ENCODE peak calls at places on chromosomes 5 and 9, in eight cellular contexts. One of them, this sample, is unnamed.

GRCh38 chr5:43609752-43610151 is 6.8 kb downstream of the NNT start:
- DNase-seq in cardiac fibroblast: no peak
- DNase-seq in EH: peak; percentile 4
- DNase-seq in PC-3: peak; percentile 30
- DNase-seq in fibroblast of lung: no peak
- DNase-seq in Right ventricle myocardium inferior: no peak
- DNase-seq in brain microvascular endothelial cell: no peak
- DNase-seq in stimulated activated CD4-positive, alpha-beta T cell treated with anti-CD3 and anti-CD28 coated beads, Interleukin-1b, Interleukin-23, amount 100 ng/mL, for 4 hours: no peak
- DNase-seq in this sample: no peak

GRCh38 chr5:56759521-56759920 is 55.8 kb upstream of the MAP3K1 start:
- DNase-seq in cardiac fibroblast: no peak
- DNase-seq in EH: no peak
- DNase-seq in PC-3: peak; percentile 14
- DNase-seq in fibroblast of lung: no peak
- DNase-seq in Right ventricle myocardium inferior: no peak
- DNase-seq in brain microvascular endothelial cell: no peak
- DNase-seq in stimulated activated CD4-positive, alpha-beta T cell treated with anti-CD3 and anti-CD28 coated beads, Interleukin-1b, Interleukin-23, amount 100 ng/mL, for 4 hours: no peak
- DNase-seq in this sample: no peak

GRCh38 chr5:69502375-69503143 is 10.0 kb downstream of the OCLN start:
- DNase-seq in cardiac fibroblast: peak; percentile 83
- DNase-seq in EH: peak; percentile 70
- DNase-seq in PC-3: peak; percentile 42
- DNase-seq in fibroblast of lung: peak; percentile 86
- DNase-seq in Right ventricle myocardium inferior: no peak
- DNase-seq in brain microvascular endothelial cell: peak; percentile 53
- DNase-seq in stimulated activated CD4-positive, alpha-beta T cell treated with anti-CD3 and anti-CD28 coated beads, Interleukin-1b, Interleukin-23, amount 100 ng/mL, for 4 hours: no peak
- DNase-seq in this sample: no peak

GRCh38 chr5:55427157-55427556 is 107.6 kb downstream of the PLPP1 start:
- DNase-seq in cardiac fibroblast: peak; percentile 58
- DNase-seq in EH: peak; percentile 89
- DNase-seq in PC-3: peak; percentile 13
- DNase-seq in fibroblast of lung: peak; percentile 87
- DNase-seq in Right ventricle myocardium inferior: no peak
- DNase-seq in brain microvascular endothelial cell: peak; percentile 68
- DNase-seq in stimulated activated CD4-positive, alpha-beta T cell treated with anti-CD3 and anti-CD28 coated beads, Interleukin-1b, Interleukin-23, amount 100 ng/mL, for 4 hours: no peak
- DNase-seq in this sample: no peak

GRCh38 chr9:8845808-8846207 is 1046.2 kb upstream of the DMAC1 start:
- DNase-seq in cardiac fibroblast: no peak
- DNase-seq in EH: no peak
- DNase-seq in PC-3: no peak
- DNase-seq in fibroblast of lung: no peak
- DNase-seq in Right ventricle myocardium inferior: no peak
- DNase-seq in brain microvascular endothelial cell: no peak
- DNase-seq in stimulated activated CD4-positive, alpha-beta T cell treated with anti-CD3 and anti-CD28 coated beads, Interleukin-1b, Interleukin-23, amount 100 ng/mL, for 4 hours: no peak
- DNase-seq in this sample: no peak

GRCh38 chr5:17951392-17952169 is 317.3 kb downstream of the TAF11L14 start:
- DNase-seq in cardiac fibroblast: no peak
- DNase-seq in EH: no peak
- DNase-seq in PC-3: peak; percentile 98
- DNase-seq in fibroblast of lung: no peak
- DNase-seq in Right ventricle myocardium inferior: no peak
- DNase-seq in brain microvascular endothelial cell: no peak
- DNase-seq in stimulated activated CD4-positive, alpha-beta T cell treated with anti-CD3 and anti-CD28 coated beads, Interleukin-1b, Interleukin-23, amount 100 ng/mL, for 4 hours: no peak
- DNase-seq in this sample: no peak

GRCh38 chr5:133232911-133233310 is 181.1 kb downstream of the HSPA4 start:
- DNase-seq in cardiac fibroblast: no peak
- DNase-seq in EH: no peak
- DNase-seq in PC-3: no peak
- DNase-seq in fibroblast of lung: no peak
- DNase-seq in Right ventricle myocardium inferior: no peak
- DNase-seq in brain microvascular endothelial cell: no peak
- DNase-seq in stimulated activated CD4-positive, alpha-beta T cell treated with anti-CD3 and anti-CD28 coated beads, Interleukin-1b, Interleukin-23, amount 100 ng/mL, for 4 hours: no peak
- DNase-seq in this sample: no peak

GRCh38 chr5:116861097-116861496 is 286.5 kb upstream of the SEMA6A start:
- DNase-seq in cardiac fibroblast: no peak
- DNase-seq in EH: no peak
- DNase-seq in PC-3: no peak
- DNase-seq in fibroblast of lung: no peak
- DNase-seq in Right ventricle myocardium inferior: no peak
- DNase-seq in brain microvascular endothelial cell: no peak
- DNase-seq in stimulated activated CD4-positive, alpha-beta T cell treated with anti-CD3 and anti-CD28 coated beads, Interleukin-1b, Interleukin-23, amount 100 ng/mL, for 4 hours: no peak
- DNase-seq in this sample: no peak

GRCh38 chr5:172713113-172713808 is 57.7 kb downstream of the DUSP1 start:
- DNase-seq in cardiac fibroblast: peak; percentile 46
- DNase-seq in EH: peak; percentile 45
- DNase-seq in PC-3: peak; percentile 48
- DNase-seq in fibroblast of lung: no peak
- DNase-seq in Right ventricle myocardium inferior: peak; percentile 78
- DNase-seq in brain microvascular endothelial cell: no peak
- DNase-seq in stimulated activated CD4-positive, alpha-beta T cell treated with anti-CD3 and anti-CD28 coated beads, Interleukin-1b, Interleukin-23, amount 100 ng/mL, for 4 hours: peak; percentile 72
- DNase-seq in this sample: peak; percentile 77

GRCh38 chr9:33661186-33661585 is 134.2 kb upstream of the PRSS3 start:
- DNase-seq in cardiac fibroblast: no peak
- DNase-seq in EH: no peak
- DNase-seq in PC-3: no peak
- DNase-seq in fibroblast of lung: no peak
- DNase-seq in Right ventricle myocardium inferior: no peak
- DNase-seq in brain microvascular endothelial cell: no peak
- DNase-seq in stimulated activated CD4-positive, alpha-beta T cell treated with anti-CD3 and anti-CD28 coated beads, Interleukin-1b, Interleukin-23, amount 100 ng/mL, for 4 hours: no peak
- DNase-seq in this sample: no peak

GRCh38 chr5:142368529-142368928 is 43.7 kb upstream of the SPRY4 start:
- DNase-seq in cardiac fibroblast: no peak
- DNase-seq in EH: no peak
- DNase-seq in PC-3: no peak
- DNase-seq in fibroblast of lung: no peak
- DNase-seq in Right ventricle myocardium inferior: no peak
- DNase-seq in brain microvascular endothelial cell: no peak
- DNase-seq in stimulated activated CD4-positive, alpha-beta T cell treated with anti-CD3 and anti-CD28 coated beads, Interleukin-1b, Interleukin-23, amount 100 ng/mL, for 4 hours: no peak
- DNase-seq in this sample: no peak

GRCh38 chr9:93904649-93905472 is 50.3 kb downstream of the BARX1 start:
- DNase-seq in cardiac fibroblast: no peak
- DNase-seq in EH: no peak
- DNase-seq in PC-3: no peak
- DNase-seq in fibroblast of lung: no peak
- DNase-seq in Right ventricle myocardium inferior: no peak
- DNase-seq in brain microvascular endothelial cell: no peak
- DNase-seq in stimulated activated CD4-positive, alpha-beta T cell treated with anti-CD3 and anti-CD28 coated beads, Interleukin-1b, Interleukin-23, amount 100 ng/mL, for 4 hours: no peak
- DNase-seq in this sample: no peak

GRCh38 chr9:21521448-21521847 is 39.3 kb upstream of the IFNE start:
- DNase-seq in cardiac fibroblast: no peak
- DNase-seq in EH: no peak
- DNase-seq in PC-3: no peak
- DNase-seq in fibroblast of lung: no peak
- DNase-seq in Right ventricle myocardium inferior: no peak
- DNase-seq in brain microvascular endothelial cell: no peak
- DNase-seq in stimulated activated CD4-positive, alpha-beta T cell treated with anti-CD3 and anti-CD28 coated beads, Interleukin-1b, Interleukin-23, amount 100 ng/mL, for 4 hours: no peak
- DNase-seq in this sample: no peak

GRCh38 chr5:77379558-77380061 is 112.5 kb downstream of the WDR41 start:
- DNase-seq in cardiac fibroblast: no peak
- DNase-seq in EH: no peak
- DNase-seq in PC-3: no peak
- DNase-seq in fibroblast of lung: no peak
- DNase-seq in Right ventricle myocardium inferior: no peak
- DNase-seq in brain microvascular endothelial cell: no peak
- DNase-seq in stimulated activated CD4-positive, alpha-beta T cell treated with anti-CD3 and anti-CD28 coated beads, Interleukin-1b, Interleukin-23, amount 100 ng/mL, for 4 hours: peak; percentile 19
- DNase-seq in this sample: no peak

GRCh38 chr9:70260007-70260443 is 1.2 kb downstream of the SMC5 start:
- DNase-seq in cardiac fibroblast: no peak
- DNase-seq in EH: no peak
- DNase-seq in PC-3: peak; percentile 4
- DNase-seq in fibroblast of lung: no peak
- DNase-seq in Right ventricle myocardium inferior: no peak
- DNase-seq in brain microvascular endothelial cell: no peak
- DNase-seq in stimulated activated CD4-positive, alpha-beta T cell treated with anti-CD3 and anti-CD28 coated beads, Interleukin-1b, Interleukin-23, amount 100 ng/mL, for 4 hours: peak; percentile 1
- DNase-seq in this sample: no peak

GRCh38 chr5:15614679-15615078 is 114.7 kb downstream of the FBXL7 start:
- DNase-seq in cardiac fibroblast: no peak
- DNase-seq in EH: no peak
- DNase-seq in PC-3: no peak
- DNase-seq in fibroblast of lung: no peak
- DNase-seq in Right ventricle myocardium inferior: no peak
- DNase-seq in brain microvascular endothelial cell: no peak
- DNase-seq in stimulated activated CD4-positive, alpha-beta T cell treated with anti-CD3 and anti-CD28 coated beads, Interleukin-1b, Interleukin-23, amount 100 ng/mL, for 4 hours: no peak
- DNase-seq in this sample: no peak

GRCh38 chr5:122093415-122093814 is 15.4 kb upstream of the LOX start:
- DNase-seq in cardiac fibroblast: peak; percentile 89
- DNase-seq in EH: peak; percentile 97
- DNase-seq in PC-3: no peak
- DNase-seq in fibroblast of lung: peak; percentile 92
- DNase-seq in Right ventricle myocardium inferior: no peak
- DNase-seq in brain microvascular endothelial cell: peak; percentile 73
- DNase-seq in stimulated activated CD4-positive, alpha-beta T cell treated with anti-CD3 and anti-CD28 coated beads, Interleukin-1b, Interleukin-23, amount 100 ng/mL, for 4 hours: no peak
- DNase-seq in this sample: no peak

GRCh38 chr9:16787724-16788123 is 82.7 kb downstream of the BNC2 start:
- DNase-seq in cardiac fibroblast: peak; percentile 72
- DNase-seq in EH: peak; percentile 50
- DNase-seq in PC-3: peak; percentile 33
- DNase-seq in fibroblast of lung: peak; percentile 64
- DNase-seq in Right ventricle myocardium inferior: no peak
- DNase-seq in brain microvascular endothelial cell: peak; percentile 16
- DNase-seq in stimulated activated CD4-positive, alpha-beta T cell treated with anti-CD3 and anti-CD28 coated beads, Interleukin-1b, Interleukin-23, amount 100 ng/mL, for 4 hours: no peak
- DNase-seq in this sample: no peak

GRCh38 chr9:81417885-81418284 is 271.5 kb downstream of the TLE1 start:
- DNase-seq in cardiac fibroblast: no peak
- DNase-seq in EH: no peak
- DNase-seq in PC-3: no peak
- DNase-seq in fibroblast of lung: no peak
- DNase-seq in Right ventricle myocardium inferior: no peak
- DNase-seq in brain microvascular endothelial cell: no peak
- DNase-seq in stimulated activated CD4-positive, alpha-beta T cell treated with anti-CD3 and anti-CD28 coated beads, Interleukin-1b, Interleukin-23, amount 100 ng/mL, for 4 hours: no peak
- DNase-seq in this sample: no peak

GRCh38 chr5:172875372-172876279 is 41.6 kb downstream of the ERGIC1 start:
- DNase-seq in cardiac fibroblast: no peak
- DNase-seq in EH: peak; percentile 56
- DNase-seq in PC-3: no peak
- DNase-seq in fibroblast of lung: peak; percentile 57
- DNase-seq in Right ventricle myocardium inferior: no peak
- DNase-seq in brain microvascular endothelial cell: no peak
- DNase-seq in stimulated activated CD4-positive, alpha-beta T cell treated with anti-CD3 and anti-CD28 coated beads, Interleukin-1b, Interleukin-23, amount 100 ng/mL, for 4 hours: no peak
- DNase-seq in this sample: no peak

GRCh38 chr5:132770476-132771159 is 6.4 kb downstream of the SEPTIN8 start:
- DNase-seq in cardiac fibroblast: peak; percentile 38
- DNase-seq in EH: peak; percentile 27
- DNase-seq in PC-3: no peak
- DNase-seq in fibroblast of lung: no peak
- DNase-seq in Right ventricle myocardium inferior: peak; percentile 45
- DNase-seq in brain microvascular endothelial cell: no peak
- DNase-seq in stimulated activated CD4-positive, alpha-beta T cell treated with anti-CD3 and anti-CD28 coated beads, Interleukin-1b, Interleukin-23, amount 100 ng/mL, for 4 hours: no peak
- DNase-seq in this sample: no peak

GRCh38 chr5:134127376-134127861 is 12.9 kb downstream of the TCF7 start:
- DNase-seq in cardiac fibroblast: peak; percentile 66
- DNase-seq in EH: no peak
- DNase-seq in PC-3: no peak
- DNase-seq in fibroblast of lung: peak; percentile 66
- DNase-seq in Right ventricle myocardium inferior: no peak
- DNase-seq in brain microvascular endothelial cell: peak; percentile 43
- DNase-seq in stimulated activated CD4-positive, alpha-beta T cell treated with anti-CD3 and anti-CD28 coated beads, Interleukin-1b, Interleukin-23, amount 100 ng/mL, for 4 hours: no peak
- DNase-seq in this sample: peak; percentile 32

GRCh38 chr9:90025816-90026215 is 421.0 kb downstream of the GADD45G start:
- DNase-seq in cardiac fibroblast: no peak
- DNase-seq in EH: no peak
- DNase-seq in PC-3: peak; percentile 49
- DNase-seq in fibroblast of lung: peak; percentile 70
- DNase-seq in Right ventricle myocardium inferior: no peak
- DNase-seq in brain microvascular endothelial cell: peak; percentile 14
- DNase-seq in stimulated activated CD4-positive, alpha-beta T cell treated with anti-CD3 and anti-CD28 coated beads, Interleukin-1b, Interleukin-23, amount 100 ng/mL, for 4 hours: no peak
- DNase-seq in this sample: no peak

GRCh38 chr5:108686676-108687075 is 61.0 kb upstream of the FER start:
- DNase-seq in cardiac fibroblast: no peak
- DNase-seq in EH: no peak
- DNase-seq in PC-3: no peak
- DNase-seq in fibroblast of lung: no peak
- DNase-seq in Right ventricle myocardium inferior: no peak
- DNase-seq in brain microvascular endothelial cell: no peak
- DNase-seq in stimulated activated CD4-positive, alpha-beta T cell treated with anti-CD3 and anti-CD28 coated beads, Interleukin-1b, Interleukin-23, amount 100 ng/mL, for 4 hours: no peak
- DNase-seq in this sample: no peak